ENCODE peak calls at places on chromosomes 11 and 22, in ten cellular contexts. W is right atrium auricular region; M is SHP77 treated with DMSO at 0.1 percent for 48 hours; H is kidney tubule cell; T is activated CD4-positive, alpha-beta T cell treated with anti-CD3 and anti-CD28 coated beads for 48 hours; A is stimulated activated effector memory CD8-positive, alpha-beta T cell treated with anti-CD3 and anti-CD28 coated beads, Interleukin-12 subunit alpha, Interleukin-12 subunit beta, amount 100 ng/mL, for 72 hours; N is amniotic stem cell; R is caudate nucleus; Q is SK-MEL-5; D is stimulated activated CD4-positive, alpha-beta T cell treated with anti-CD3 and anti-CD28 coated beads, Interleukin-4, amount 100 ng/mL, for 48 hours. F is an unnamed sample.

GRCh38 chr22:44111562-44112155 is 69.1 kb upstream of the PARVG start:
- DNase-seq in H (no peak), N (no peak), D (no peak), R (no peak), A (no peak), M (no peak), W (no peak), T (no peak), Q (no peak), F (no peak)

GRCh38 chr11:64864473-64865285 is 13.7 kb downstream of the EHD1 start:
- DNase-seq in H (peak), W (peak), D (no peak), N (peak), M (no peak), R (no peak), Q (no peak), A (no peak), T (peak), F (peak)

GRCh38 chr22:46030241-46030880 is 53.4 kb upstream of the WNT7B start:
- DNase-seq in Q (no peak), A (no peak), N (no peak), W (no peak), T (no peak), H (no peak), R (no peak), D (no peak), M (no peak), F (no peak)

GRCh38 chr22:35526333-35526979 is 14.2 kb upstream of the RASD2 start:
- DNase-seq in T (no peak), M (no peak), N (no peak), W (no peak), D (no peak), A (no peak), R (no peak), Q (no peak), H (no peak), F (no peak)

GRCh38 chr11:71250512-71251158 is 1.7 kb downstream of the SHANK2 start:
- DNase-seq in H (peak), D (no peak), A (no peak), N (no peak), T (no peak), M (no peak), R (no peak), Q (no peak), W (no peak), F (no peak)

GRCh38 chr11:125382211-125382807 is 113.8 kb downstream of the FEZ1 start:
- DNase-seq in H (no peak), A (no peak), M (no peak), Q (no peak), D (no peak), W (no peak), R (no peak), N (no peak), T (no peak), F (no peak)

GRCh38 chr11:117315285-117316196 is 515 bp downstream of the BACE1 start:
- DNase-seq in A (peak), M (no peak), N (no peak), D (no peak), R (peak), W (no peak), T (peak), Q (no peak), H (no peak), F (no peak)

GRCh38 chr11:70483077-70483861 is 84.9 kb downstream of the CTTN start:
- DNase-seq in R (no peak), D (no peak), N (no peak), T (no peak), H (peak), M (no peak), W (no peak), A (no peak), Q (peak), F (peak)

GRCh38 chr11:72326151-72326842 is 82.3 kb upstream of the PHOX2A start:
- DNase-seq in R (no peak), N (no peak), T (peak), A (no peak), W (no peak), D (peak), H (peak), Q (no peak), M (no peak), F (peak)

GRCh38 chr22:45280995-45281394 is 3.8 kb upstream of the UPK3A start:
- DNase-seq in Q (no peak), A (no peak), R (no peak), N (no peak), W (no peak), M (no peak), T (no peak), H (no peak), D (no peak), F (no peak)

GRCh38 chr11:31798057-31799035 is 12.8 kb downstream of the PAX6 start:
- DNase-seq in H (no peak), T (no peak), A (no peak), R (no peak), M (no peak), D (no peak), Q (no peak), W (no peak), N (no peak), F (no peak)

GRCh38 chr22:44455151-44455962 is 42.7 kb downstream of the RTL6 start:
- DNase-seq in D (no peak), M (peak), R (no peak), W (peak), Q (no peak), A (peak), N (no peak), H (no peak), T (peak), F (no peak)

GRCh38 chr22:39135092-39135896 is 17.2 kb downstream of the CBX7 start:
- DNase-seq in T (peak), N (no peak), Q (peak), R (no peak), A (no peak), D (no peak), M (peak), W (no peak), H (peak), F (no peak)

GRCh38 chr11:111727431-111727830 is 38.8 kb downstream of the PPP2R1B start:
- DNase-seq in T (no peak), H (no peak), Q (no peak), N (no peak), M (no peak), A (no peak), R (peak), W (no peak), D (no peak), F (no peak)

GRCh38 chr11:126101241-126101929 is 38.7 kb upstream of the CDON start:
- DNase-seq in A (no peak), T (no peak), D (no peak), W (no peak), M (no peak), R (no peak), Q (no peak), N (no peak), H (no peak), F (no peak)

GRCh38 chr11:130522284-130522961 is 74.0 kb downstream of the ADAMTS15 start:
- DNase-seq in D (no peak), A (no peak), N (peak), H (peak), W (peak), Q (peak), M (peak), T (no peak), R (peak), F (peak)

GRCh38 chr22:36551096-36551495 is 22.1 kb upstream of the EIF3D start:
- DNase-seq in T (no peak), A (no peak), N (no peak), H (no peak), D (no peak), R (no peak), Q (no peak), M (no peak), W (no peak), F (no peak)

GRCh38 chr11:10455637-10456487 is 798 bp downstream of the AMPD3 start:
- DNase-seq in W (no peak), N (peak), H (peak), A (peak), R (peak), D (peak), T (peak), Q (no peak), M (no peak), F (peak)

GRCh38 chr11:40125054-40125453 is 1334.4 kb downstream of the LRRC4C start:
- DNase-seq in N (no peak), H (peak), R (no peak), D (no peak), Q (peak), T (no peak), A (no peak), W (no peak), M (no peak), F (no peak)

GRCh38 chr11:42951266-42951665 is 360.5 kb upstream of the API5 start:
- DNase-seq in R (no peak), M (no peak), T (no peak), A (no peak), N (no peak), Q (no peak), D (no peak), H (peak), W (no peak), F (no peak)

GRCh38 chr11:130508913-130509312 is 60.5 kb downstream of the ADAMTS15 start:
- DNase-seq in W (no peak), T (no peak), R (no peak), A (no peak), H (no peak), Q (no peak), D (no peak), M (no peak), N (no peak), F (no peak)

GRCh38 chr22:21590809-21591641 is 23.5 kb downstream of the UBE2L3 start:
- DNase-seq in R (no peak), A (no peak), Q (no peak), N (no peak), T (no peak), D (no peak), M (no peak), H (no peak), W (no peak), F (no peak)

GRCh38 chr22:45589556-45589955 is 82.1 kb upstream of the ATXN10 start:
- DNase-seq in T (no peak), M (no peak), W (no peak), D (no peak), Q (no peak), H (no peak), R (no peak), N (no peak), A (no peak), F (no peak)

GRCh38 chr11:111378773-111379499 is at the start of gene POU2AF1:
- DNase-seq in N (peak), Q (no peak), R (no peak), A (peak), T (peak), H (no peak), W (no peak), D (peak), M (no peak), F (no peak)

GRCh38 chr22:36398602-36399472 is 11.1 kb upstream of the MYH9 start:
- DNase-seq in R (no peak), N (no peak), A (no peak), Q (no peak), M (no peak), W (no peak), T (no peak), H (peak), D (no peak), F (peak)

GRCh38 chr11:18243783-18244362 is 4.6 kb downstream of the SAA2 start:
- DNase-seq in A (peak), T (peak), Q (peak), N (peak), R (no peak), H (peak), D (peak), W (peak), M (peak), F (peak)

GRCh38 chr11:11157201-11157600 is 195.8 kb downstream of the CSNK2A3 start:
- DNase-seq in M (no peak), A (no peak), T (peak), Q (peak), H (peak), N (peak), W (no peak), D (peak), R (no peak), F (no peak)

GRCh38 chr11:12195773-12196172 is 85.4 kb downstream of the MICAL2 start:
- DNase-seq in A (no peak), T (peak), R (no peak), N (no peak), W (no peak), D (no peak), M (no peak), Q (no peak), H (no peak), F (no peak)

GRCh38 chr11:66845876-66846212 is 2.6 kb downstream of the RCE1 start:
- DNase-seq in N (no peak), A (no peak), D (no peak), R (no peak), M (no peak), T (no peak), Q (no peak), H (no peak), W (no peak), F (no peak)

GRCh38 chr11:34206598-34207300 is 101.3 kb downstream of the NAT10 start:
- DNase-seq in M (no peak), D (no peak), T (no peak), A (no peak), Q (no peak), N (no peak), H (no peak), W (no peak), R (no peak), F (no peak)

GRCh38 chr11:44593194-44593593 is 27.7 kb downstream of the CD82 start:
- DNase-seq in T (no peak), Q (no peak), M (no peak), W (no peak), D (no peak), N (no peak), A (no peak), R (peak), H (no peak), F (no peak)

GRCh38 chr11:11252403-11252802 is 100.6 kb downstream of the CSNK2A3 start:
- DNase-seq in W (no peak), T (no peak), R (no peak), D (no peak), H (no peak), Q (no peak), M (peak), N (no peak), A (no peak), F (no peak)

GRCh38 chr11:23732026-23732425 is 764.8 kb upstream of the LUZP2 start:
- DNase-seq in T (no peak), N (no peak), Q (no peak), M (no peak), W (no peak), R (no peak), H (no peak), D (no peak), A (no peak), F (no peak)

GRCh38 chr11:108069947-108070346 is 51.4 kb upstream of the ACAT1 start:
- DNase-seq in Q (no peak), N (peak), A (no peak), D (no peak), T (no peak), M (no peak), R (no peak), W (no peak), H (peak), F (peak)

GRCh38 chr11:77175869-77176539 is 48.0 kb downstream of the MYO7A start:
- DNase-seq in Q (no peak), D (no peak), N (no peak), T (no peak), W (no peak), M (no peak), H (no peak), A (no peak), R (no peak), F (no peak)

GRCh38 chr11:17979770-17980371 is 33.0 kb downstream of the SERGEF start:
- DNase-seq in W (no peak), Q (peak), M (peak), H (peak), T (peak), N (no peak), A (peak), R (no peak), D (peak), F (no peak)

GRCh38 chr11:117179048-117179999 is 781 bp downstream of the SIDT2 start:
- DNase-seq in Q (peak), A (peak), N (no peak), T (peak), W (peak), D (peak), R (peak), M (no peak), H (peak), F (no peak)

GRCh38 chr11:62392944-62393628 is 25.7 kb upstream of the SCGB1A1 start:
- DNase-seq in Q (peak), T (no peak), H (peak), D (no peak), W (no peak), A (no peak), N (no peak), M (no peak), R (no peak), F (peak)

GRCh38 chr11:98434296-98434695 is 586.5 kb upstream of the CNTN5 start:
- DNase-seq in W (no peak), N (no peak), A (no peak), D (no peak), Q (no peak), R (no peak), H (no peak), T (no peak), M (no peak), F (no peak)